ENCODE peak calls at places on chromosome 4, in four cellular contexts. One of them, this sample, is unnamed.

GRCh38 chr4:123340381-123340701 is 56.3 kb upstream of the SPRY1 start:
- DNase-seq in HCT116: peak; percentile 34
- DNase-seq in fibroblast of the aortic adventitia: peak; percentile 89
- DNase-seq in left lung: no peak
- DNase-seq in this sample: peak; percentile 63

GRCh38 chr4:73945674-73946449 is 36.0 kb downstream of the PF4 start:
- DNase-seq in HCT116: no peak
- DNase-seq in fibroblast of the aortic adventitia: no peak
- DNase-seq in left lung: no peak
- DNase-seq in this sample: no peak

GRCh38 chr4:159904906-159905305 is 802.0 kb downstream of the RAPGEF2 start:
- DNase-seq in HCT116: no peak
- DNase-seq in fibroblast of the aortic adventitia: no peak
- DNase-seq in left lung: no peak
- DNase-seq in this sample: no peak

GRCh38 chr4:153153339-153153851 is 50.8 kb upstream of the TRIM2 start:
- DNase-seq in HCT116: no peak
- DNase-seq in fibroblast of the aortic adventitia: peak; percentile 28
- DNase-seq in left lung: peak; percentile 87
- DNase-seq in this sample: no peak

GRCh38 chr4:161929966-161930365 is 233.8 kb downstream of the FSTL5 start:
- DNase-seq in HCT116: no peak
- DNase-seq in fibroblast of the aortic adventitia: no peak
- DNase-seq in left lung: no peak
- DNase-seq in this sample: peak; percentile 22

GRCh38 chr4:113294910-113295309 is 245.5 kb downstream of the ANK2 start:
- DNase-seq in HCT116: no peak
- DNase-seq in fibroblast of the aortic adventitia: no peak
- DNase-seq in left lung: no peak
- DNase-seq in this sample: no peak

GRCh38 chr4:125085-125820 is 952 bp downstream of the ZNF718 start:
- DNase-seq in HCT116: no peak
- DNase-seq in fibroblast of the aortic adventitia: peak; percentile 7
- DNase-seq in left lung: peak; percentile 88
- DNase-seq in this sample: no peak

GRCh38 chr4:64205376-64205775 is 203.9 kb downstream of the TECRL start:
- DNase-seq in HCT116: no peak
- DNase-seq in fibroblast of the aortic adventitia: no peak
- DNase-seq in left lung: no peak
- DNase-seq in this sample: no peak

GRCh38 chr4:61468091-61468720 is 268.1 kb downstream of the ADGRL3 start:
- DNase-seq in HCT116: no peak
- DNase-seq in fibroblast of the aortic adventitia: peak; percentile 13
- DNase-seq in left lung: no peak
- DNase-seq in this sample: no peak

GRCh38 chr4:34318773-34319172 is 1925.5 kb downstream of the ARAP2 start:
- DNase-seq in HCT116: no peak
- DNase-seq in fibroblast of the aortic adventitia: no peak
- DNase-seq in left lung: no peak
- DNase-seq in this sample: no peak

GRCh38 chr4:23770011-23770410 is 119.8 kb downstream of the PPARGC1A start:
- DNase-seq in HCT116: no peak
- DNase-seq in fibroblast of the aortic adventitia: no peak
- DNase-seq in left lung: no peak
- DNase-seq in this sample: no peak

GRCh38 chr4:134722306-134722705 is 520.7 kb upstream of the PABPC4L start:
- DNase-seq in HCT116: no peak
- DNase-seq in fibroblast of the aortic adventitia: no peak
- DNase-seq in left lung: no peak
- DNase-seq in this sample: no peak

GRCh38 chr4:135269125-135269772 is 1067.7 kb upstream of the PABPC4L start:
- DNase-seq in HCT116: no peak
- DNase-seq in fibroblast of the aortic adventitia: no peak
- DNase-seq in left lung: no peak
- DNase-seq in this sample: no peak

GRCh38 chr4:26267087-26267486 is 53.7 kb upstream of the RBPJ start:
- DNase-seq in HCT116: no peak
- DNase-seq in fibroblast of the aortic adventitia: peak; percentile 92
- DNase-seq in left lung: no peak
- DNase-seq in this sample: no peak

GRCh38 chr4:65592089-65592488 is 78.2 kb downstream of the EPHA5 start:
- DNase-seq in HCT116: no peak
- DNase-seq in fibroblast of the aortic adventitia: no peak
- DNase-seq in left lung: no peak
- DNase-seq in this sample: no peak

GRCh38 chr4:96354036-96354712 is 514.3 kb downstream of the PDHA2 start:
- DNase-seq in HCT116: no peak
- DNase-seq in fibroblast of the aortic adventitia: no peak
- DNase-seq in left lung: no peak
- DNase-seq in this sample: no peak

GRCh38 chr4:39994356-39994755 is 16.6 kb upstream of the PDS5A start:
- DNase-seq in HCT116: no peak
- DNase-seq in fibroblast of the aortic adventitia: no peak
- DNase-seq in left lung: no peak
- DNase-seq in this sample: no peak

GRCh38 chr4:155807021-155807420 is 48.2 kb downstream of the GUCY1B1 start:
- DNase-seq in HCT116: no peak
- DNase-seq in fibroblast of the aortic adventitia: peak; percentile 69
- DNase-seq in left lung: no peak
- DNase-seq in this sample: peak; percentile 15

GRCh38 chr4:37977471-37978452 is 17.6 kb downstream of the PTTG2 start:
- DNase-seq in HCT116: peak; percentile 26
- DNase-seq in fibroblast of the aortic adventitia: peak; percentile 59
- DNase-seq in left lung: peak; percentile 95
- DNase-seq in this sample: no peak

GRCh38 chr4:82774711-82775171 is 23.9 kb downstream of the SCD5 start:
- DNase-seq in HCT116: no peak
- DNase-seq in fibroblast of the aortic adventitia: peak; percentile 39
- DNase-seq in left lung: no peak
- DNase-seq in this sample: no peak

GRCh38 chr4:56424697-56425514 is 10.5 kb downstream of the PPAT start:
- DNase-seq in HCT116: no peak
- DNase-seq in fibroblast of the aortic adventitia: peak; percentile 69
- DNase-seq in left lung: no peak
- DNase-seq in this sample: no peak

GRCh38 chr4:185919107-185919506 is 107.1 kb upstream of the SORBS2 start:
- DNase-seq in HCT116: no peak
- DNase-seq in fibroblast of the aortic adventitia: no peak
- DNase-seq in left lung: no peak
- DNase-seq in this sample: no peak

GRCh38 chr4:83065268-83065667 is 30.3 kb downstream of the COPS4 start:
- DNase-seq in HCT116: no peak
- DNase-seq in fibroblast of the aortic adventitia: no peak
- DNase-seq in left lung: no peak
- DNase-seq in this sample: no peak

GRCh38 chr4:153651961-153652784 is 31.9 kb upstream of the TLR2 start:
- DNase-seq in HCT116: no peak
- DNase-seq in fibroblast of the aortic adventitia: no peak
- DNase-seq in left lung: no peak
- DNase-seq in this sample: no peak

GRCh38 chr4:145101091-145101490 is 3.0 kb downstream of the ABCE1 start:
- DNase-seq in HCT116: no peak
- DNase-seq in fibroblast of the aortic adventitia: peak; percentile 22
- DNase-seq in left lung: no peak
- DNase-seq in this sample: no peak

GRCh38 chr4:145099653-145100052 is 1.5 kb downstream of the ABCE1 start:
- DNase-seq in HCT116: no peak
- DNase-seq in fibroblast of the aortic adventitia: peak; percentile 23
- DNase-seq in left lung: no peak
- DNase-seq in this sample: no peak

GRCh38 chr4:145098675-145099037 is 545 bp downstream of the ABCE1 start:
- DNase-seq in HCT116: peak; percentile 23
- DNase-seq in fibroblast of the aortic adventitia: peak; percentile 43
- DNase-seq in left lung: no peak
- DNase-seq in this sample: peak; percentile 29

GRCh38 chr4:145097331-145097820 is 620 bp downstream of the ANAPC10 start:
- DNase-seq in HCT116: no peak
- DNase-seq in fibroblast of the aortic adventitia: no peak
- DNase-seq in left lung: no peak
- DNase-seq in this sample: no peak

GRCh38 chr4:145097821-145098674 is at the start of the genes ABCE1 and ANAPC10:
- DNase-seq in HCT116: peak; percentile 96
- DNase-seq in fibroblast of the aortic adventitia: peak; percentile 99
- DNase-seq in left lung: peak; percentile 96
- DNase-seq in this sample: peak; percentile 98
- TF ChIP-seq CTCF in HCT116: peak; percentile 11
- TF ChIP-seq CTCF in fibroblast of the aortic adventitia: peak; percentile 47
- TF ChIP-seq CTCF in left lung: no peak
- TF ChIP-seq CTCF in this sample: peak; percentile 36

DNA sequence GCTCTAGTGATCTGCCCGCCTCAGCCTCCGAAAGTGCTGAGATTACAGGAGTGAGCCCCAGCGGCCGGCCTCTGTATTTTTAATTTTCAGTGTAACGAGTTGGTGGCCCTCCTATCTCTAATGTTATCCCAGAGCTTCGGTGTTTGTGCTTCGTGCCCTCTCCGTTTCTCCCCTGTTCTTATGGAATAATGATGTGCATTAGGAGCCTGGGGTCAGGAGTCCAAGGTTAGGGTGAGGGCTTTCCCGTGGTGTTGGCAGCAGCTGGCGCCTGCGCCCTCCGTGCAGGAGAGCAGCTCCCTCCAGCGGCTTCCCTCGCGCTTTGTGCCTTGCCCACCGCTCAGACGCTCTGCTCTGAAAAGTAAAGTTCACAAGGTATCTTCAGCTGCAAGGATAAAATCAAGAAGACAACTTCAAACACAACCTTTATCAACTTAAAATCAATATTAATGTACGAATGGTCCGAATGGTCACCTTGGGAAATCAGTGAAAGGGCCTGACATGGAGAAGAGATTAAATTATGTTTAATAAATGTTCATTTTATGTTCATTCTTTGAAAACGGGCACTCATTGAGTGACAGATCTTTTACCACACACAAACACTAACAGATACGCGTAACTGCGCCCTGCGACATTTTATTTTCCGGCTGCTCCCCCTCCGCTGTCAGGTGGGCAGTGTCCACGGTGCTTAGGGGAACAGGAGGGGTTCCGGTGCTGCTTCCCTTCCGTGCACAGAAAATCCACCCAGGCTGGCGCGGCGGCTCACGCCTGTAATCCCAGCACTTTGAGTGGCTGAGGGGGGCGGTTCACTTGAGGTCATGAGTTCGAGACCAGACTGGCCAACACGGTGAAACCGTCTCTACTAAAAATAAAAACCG is 62.4 kb downstream of the TRAPPC11 start:
- DNase-seq in HCT116: no peak
- DNase-seq in fibroblast of the aortic adventitia: peak; percentile 51
- DNase-seq in left lung: peak; percentile 90
- DNase-seq in this sample: peak; percentile 7
- H3K4me3 ChIP-seq in HCT116: no peak overlapping the region
- H3K4me3 ChIP-seq in fibroblast of the aortic adventitia: peak overlapping the region; percentile 44
- H3K4me3 ChIP-seq in left lung: peak overlapping the region; percentile 56
- H3K4me3 ChIP-seq in this sample: no peak overlapping the region

GRCh38 chr4:93414041-93414440 is 414.5 kb upstream of the ATOH1 start:
- DNase-seq in HCT116: no peak
- DNase-seq in fibroblast of the aortic adventitia: no peak
- DNase-seq in left lung: no peak
- DNase-seq in this sample: no peak

GRCh38 chr4:93407493-93408275 is 420.9 kb upstream of the ATOH1 start:
- DNase-seq in HCT116: no peak
- DNase-seq in fibroblast of the aortic adventitia: no peak
- DNase-seq in left lung: no peak
- DNase-seq in this sample: no peak

DNA sequence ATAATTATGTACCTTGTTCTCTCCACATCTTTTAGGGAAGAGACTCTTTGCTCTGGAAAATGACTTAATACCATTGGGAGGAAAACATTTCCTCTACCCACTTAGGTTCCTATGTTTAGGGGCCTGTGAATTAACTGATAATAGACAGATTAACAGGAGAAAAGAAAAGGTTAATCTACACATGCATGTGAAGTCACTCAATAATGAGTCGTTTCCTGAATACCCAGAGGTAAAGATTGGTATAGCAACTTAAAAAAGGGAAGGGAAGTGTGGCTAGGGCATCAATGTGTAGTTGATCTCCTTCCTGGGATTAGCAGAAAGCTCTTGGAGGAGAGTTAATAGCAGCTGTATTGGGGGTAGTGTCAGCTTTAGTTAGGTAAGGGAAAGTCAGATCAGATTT is 419.5 kb upstream of the ATOH1 start:
- DNase-seq in HCT116: no peak
- DNase-seq in fibroblast of the aortic adventitia: no peak
- DNase-seq in left lung: no peak
- DNase-seq in this sample: no peak
- TF ChIP-seq CTCF in HCT116: no peak
- TF ChIP-seq CTCF in fibroblast of the aortic adventitia: no peak
- TF ChIP-seq CTCF in left lung: no peak
- TF ChIP-seq CTCF in this sample: no peak

DNA sequence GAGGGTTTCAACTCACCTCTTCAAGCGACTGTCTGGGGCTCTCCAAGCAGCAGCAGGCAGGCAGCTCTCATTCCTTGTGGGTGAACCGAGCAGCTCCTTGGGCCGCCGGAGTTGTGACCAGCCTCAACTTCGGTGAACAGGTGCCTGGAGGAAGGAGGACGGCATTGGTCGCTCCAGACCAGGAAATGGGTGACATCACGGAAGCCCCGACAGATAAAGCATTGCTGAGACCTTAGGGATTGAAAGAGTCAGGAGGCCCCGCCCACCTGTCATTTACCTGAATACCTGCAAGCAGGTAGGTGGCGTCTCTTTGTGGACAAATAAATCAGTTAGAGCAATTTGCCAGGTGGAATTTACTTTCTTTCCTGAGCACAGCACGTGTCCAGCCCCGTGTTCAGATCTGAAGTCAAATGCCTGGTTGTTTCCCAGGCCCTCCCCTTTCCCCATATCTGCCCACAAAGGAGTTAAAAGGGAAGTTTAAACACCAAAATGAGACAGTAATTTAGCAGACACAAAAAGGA is at the start of gene LNX1:
- DNase-seq in HCT116: peak; percentile 79
- DNase-seq in fibroblast of the aortic adventitia: no peak
- DNase-seq in left lung: peak; percentile 80
- DNase-seq in this sample: no peak
- H3K4me3 ChIP-seq in HCT116: peak within 1 kb of the TSS; percentile 35
- H3K4me3 ChIP-seq in fibroblast of the aortic adventitia: no peak within 1 kb of the TSS
- H3K4me3 ChIP-seq in left lung: peak within 1 kb of the TSS; percentile 17
- H3K4me3 ChIP-seq in this sample: no peak within 1 kb of the TSS

DNA sequence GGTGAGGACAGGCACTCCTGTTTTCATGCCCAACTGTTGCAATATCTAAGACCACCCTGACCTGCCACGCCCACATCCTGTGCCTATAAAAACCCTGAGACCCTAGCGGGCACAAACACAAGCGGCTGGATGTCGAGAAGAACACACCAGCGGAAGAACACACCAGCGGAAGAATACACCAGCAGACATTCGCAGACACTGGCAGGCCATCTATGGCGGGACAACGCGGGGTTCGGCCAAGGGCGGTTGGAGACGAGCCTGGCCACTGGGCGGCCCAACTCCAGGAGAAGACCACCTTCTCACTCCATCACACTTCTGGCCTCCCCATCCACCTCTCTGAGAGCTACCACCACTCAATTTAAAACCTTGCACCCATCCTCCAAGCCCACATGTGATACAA is 361.4 kb downstream of the FAT4 start:
- DNase-seq in HCT116: no peak
- DNase-seq in fibroblast of the aortic adventitia: no peak
- DNase-seq in left lung: no peak
- DNase-seq in this sample: no peak
- TF ChIP-seq CTCF in HCT116: no peak
- TF ChIP-seq CTCF in fibroblast of the aortic adventitia: no peak
- TF ChIP-seq CTCF in left lung: no peak
- TF ChIP-seq CTCF in this sample: no peak